ENCODE peak calls at places on chromosomes 5 and 9, in nine cellular contexts. B, E, V, R, K, Z, G, M and X are unnamed samples.

GRCh38 chr9:22211588-22212360 is 202.7 kb upstream of the CDKN2B start:
- DNase-seq in B (no peak), Z (no peak), G (no peak), M (no peak), E (no peak), K (peak; percentile 97), R (no peak), V (no peak), X (no peak)

GRCh38 chr9:88388886-88389617 is 808 bp downstream of the SPIN1 start:
- DNase-seq in M (no peak), G (peak; percentile 87), B (peak; percentile 69), Z (peak; percentile 53), E (peak; percentile 44), V (peak; percentile 79), R (peak; percentile 75), K (peak; percentile 76), X (peak; percentile 59)

GRCh38 chr9:136859821-136860269 is 6.3 kb downstream of the EDF1 start:
- DNase-seq in R (no peak), K (no peak), Z (peak; percentile 5), V (peak; percentile 16), G (no peak), B (no peak), M (no peak), E (no peak), X (peak; percentile 20)

GRCh38 chr5:83856898-83857297 is 136.2 kb upstream of the HAPLN1 start:
- DNase-seq in G (peak; percentile 7), V (no peak), K (no peak), Z (no peak), R (no peak), B (no peak), E (no peak), M (no peak), X (no peak)

GRCh38 chr5:60372786-60373185 is 327.2 kb downstream of the DEPDC1B start:
- DNase-seq in E (no peak), R (no peak), M (no peak), B (no peak), G (no peak), V (no peak), Z (no peak), K (no peak), X (no peak)

GRCh38 chr9:129968690-129969485 is 74.1 kb downstream of the FNBP1 start:
- DNase-seq in V (peak; percentile 64), B (no peak), R (no peak), E (no peak), K (peak; percentile 84), G (no peak), M (no peak), Z (no peak), X (no peak)

GRCh38 chr5:121735618-121736017 is 116.1 kb upstream of the FTMT start:
- DNase-seq in R (no peak), G (no peak), Z (no peak), K (no peak), E (no peak), B (no peak), V (no peak), M (no peak), X (no peak)

GRCh38 chr5:139426222-139426885 is 13.0 kb downstream of the DNAJC18 start:
- DNase-seq in K (peak; percentile 63), M (no peak), Z (no peak), B (no peak), R (no peak), V (no peak), G (no peak), E (no peak), X (no peak)

GRCh38 chr5:122458278-122458872 is 146.3 kb downstream of the SNCAIP start:
- DNase-seq in B (no peak), Z (no peak), M (no peak), E (peak; percentile 5), G (no peak), R (peak; percentile 32), V (no peak), K (peak; percentile 33), X (no peak)

GRCh38 chr9:94639045-94639995 is at the start of gene FBP1:
- DNase-seq in B (peak; percentile 46), E (peak; percentile 52), K (peak; percentile 7), Z (peak; percentile 58), G (peak; percentile 68), R (peak; percentile 58), V (peak; percentile 61), M (no peak), X (peak; percentile 69)

GRCh38 chr5:40676643-40677333 is 2.9 kb upstream of the PTGER4 start:
- DNase-seq in E (no peak), R (no peak), M (no peak), V (peak; percentile 27), K (peak; percentile 82), B (no peak), G (no peak), Z (no peak), X (no peak)

GRCh38 chr9:131942076-131942720 is 137.5 kb downstream of the MED27 start:
- DNase-seq in E (no peak), G (no peak), R (no peak), M (no peak), K (peak; percentile 26), Z (no peak), B (no peak), V (no peak), X (no peak)

GRCh38 chr5:122053181-122054109 is 24.6 kb downstream of the LOX start:
- DNase-seq in V (no peak), B (no peak), G (no peak), M (no peak), R (no peak), K (no peak), E (no peak), Z (no peak), X (no peak)

GRCh38 chr5:75551471-75551870 is 39.8 kb downstream of the POLK start:
- DNase-seq in B (no peak), K (peak; percentile 68), Z (no peak), G (no peak), M (no peak), E (no peak), R (no peak), V (no peak), X (no peak)

GRCh38 chr9:93813687-93814560 is 141.2 kb downstream of the BARX1 start:
- DNase-seq in M (no peak), Z (no peak), B (no peak), E (no peak), R (peak; percentile 8), G (no peak), V (no peak), K (no peak), X (no peak)

GRCh38 chr5:73030531-73030930 is 74.7 kb downstream of the FCHO2 start:
- DNase-seq in R (no peak), K (no peak), B (no peak), G (no peak), E (no peak), V (no peak), M (no peak), Z (no peak), X (no peak)

GRCh38 chr5:57258943-57259342 is 85.1 kb downstream of the GPBP1 start:
- DNase-seq in Z (no peak), K (no peak), M (no peak), V (no peak), R (no peak), G (no peak), B (no peak), E (no peak), X (no peak)

GRCh38 chr9:90855208-90856000 is 53.8 kb downstream of the SYK start:
- DNase-seq in M (no peak), G (no peak), Z (no peak), V (no peak), K (no peak), B (no peak), R (no peak), E (no peak), X (no peak)

GRCh38 chr5:160744253-160745112 is 107.5 kb downstream of the ATP10B start:
- DNase-seq in M (no peak), Z (no peak), G (no peak), K (no peak), B (no peak), E (no peak), R (no peak), V (no peak), X (no peak)

GRCh38 chr9:134377976-134378375 is 51.7 kb downstream of the RXRA start:
- DNase-seq in B (no peak), Z (no peak), R (no peak), M (no peak), G (no peak), K (no peak), E (no peak), V (peak; percentile 92), X (no peak)

GRCh38 chr5:41346609-41347008 is 133.3 kb upstream of the C6 start:
- DNase-seq in B (no peak), Z (no peak), G (no peak), K (peak; percentile 65), R (no peak), V (no peak), E (no peak), M (no peak), X (no peak)

GRCh38 chr5:103475629-103476240 is 86.9 kb downstream of the NUDT12 start:
- DNase-seq in G (peak; percentile 5), Z (no peak), K (peak; percentile 79), B (no peak), M (no peak), V (no peak), R (peak; percentile 25), E (peak; percentile 25), X (no peak)

GRCh38 chr5:149731617-149732400 is 1.7 kb downstream of the PPARGC1B start:
- DNase-seq in G (peak; percentile 76), B (peak; percentile 82), M (no peak), E (peak; percentile 83), Z (peak; percentile 89), V (peak; percentile 90), K (peak; percentile 74), R (peak; percentile 94), X (peak; percentile 85)